ENCODE peak calls at places on chromosomes 16 and 17, in five cellular contexts. D is Peyer's patch, L is hepatocyte, X is fibroblast of pulmonary artery, E is occipital lobe. J is an unnamed sample.

GRCh38 chr17:81956607-81957589 is 4.1 kb downstream of the NOTUM start:
- DNase-seq in D (no peak), L (no peak), X (no peak), E (no peak), J (no peak)

GRCh38 chr16:81703177-81704155 is 75.6 kb upstream of the PLCG2 start:
- DNase-seq in D (peak), L (peak), X (peak), E (no peak), J (peak)

GRCh38 chr16:31129568-31130335 is 5.8 kb downstream of the PRSS8 start:
- DNase-seq in D (no peak), L (peak), X (no peak), E (no peak), J (no peak)

GRCh38 chr17:45410144-45411091 is 22.3 kb downstream of the ARHGAP27 start:
- DNase-seq in D (peak), L (no peak), X (no peak), E (no peak), J (no peak)

GRCh38 chr17:56230660-56231059 is 77.4 kb downstream of the ANKFN1 start:
- DNase-seq in D (no peak), L (peak), X (peak), E (no peak), J (no peak)

GRCh38 chr16:14050297-14051027 is 20.7 kb upstream of the MRTFB start:
- DNase-seq in D (no peak), L (peak), X (peak), E (no peak), J (no peak)

GRCh38 chr17:20095366-20096080 is 86.4 kb downstream of the SPECC1 start:
- DNase-seq in D (no peak), L (peak), X (peak), E (peak), J (peak)

GRCh38 chr16:84740596-84741071 is 40.8 kb downstream of the USP10 start:
- DNase-seq in D (no peak), L (no peak), X (no peak), E (no peak), J (no peak)

GRCh38 chr16:85017603-85018002 is 6.3 kb upstream of the ZDHHC7 start:
- DNase-seq in D (no peak), L (no peak), X (no peak), E (no peak), J (no peak)

GRCh38 chr16:68452176-68452575 is 3.9 kb upstream of the SMPD3 start:
- DNase-seq in D (no peak), L (no peak), X (no peak), E (no peak), J (no peak)

GRCh38 chr16:86575754-86576557 is 2.4 kb upstream of the FOXL1 start:
- DNase-seq in D (peak), L (peak), X (peak), E (no peak), J (peak)

GRCh38 chr17:5705081-5705875 is 121.0 kb upstream of the NLRP1 start:
- DNase-seq in D (no peak), L (no peak), X (peak), E (no peak), J (peak)

GRCh38 chr17:71503710-71504471 is 616.9 kb upstream of the SOX9 start:
- DNase-seq in D (no peak), L (no peak), X (no peak), E (no peak), J (no peak)

GRCh38 chr16:47037396-47037745 is 63.9 kb upstream of the DNAJA2 start:
- DNase-seq in D (no peak), L (peak), X (peak), E (no peak), J (no peak)

GRCh38 chr17:8393470-8394231 is 4.0 kb downstream of the RNF222 start:
- DNase-seq in D (no peak), L (no peak), X (no peak), E (no peak), J (peak)

GRCh38 chr17:31561469-31562412 is 170.3 kb downstream of the RAB11FIP4 start:
- DNase-seq in D (no peak), L (peak), X (peak), E (no peak), J (peak)

GRCh38 chr17:19991252-19991885 is 13.7 kb upstream of the AKAP10 start:
- DNase-seq in D (no peak), L (no peak), X (no peak), E (no peak), J (no peak)

GRCh38 chr16:89669755-89670154 is 12.1 kb downstream of the SPATA33 start:
- DNase-seq in D (no peak), L (no peak), X (no peak), E (no peak), J (no peak)

GRCh38 chr16:55711959-55712876 is 56.4 kb downstream of the SLC6A2 start:
- DNase-seq in D (no peak), L (peak), X (peak), E (no peak), J (peak)

GRCh38 chr17:4305224-4305623 is 41.4 kb upstream of the ANKFY1 start:
- DNase-seq in D (no peak), L (no peak), X (no peak), E (no peak), J (no peak)

GRCh38 chr16:17470871-17471744 is at the start of gene XYLT1:
- DNase-seq in D (peak), L (peak), X (peak), E (peak), J (peak)

GRCh38 chr17:58577696-58578095 is 63.3 kb upstream of the MTMR4 start:
- DNase-seq in D (no peak), L (peak), X (peak), E (peak), J (peak)

GRCh38 chr16:47204736-47205499 is 61.2 kb upstream of the NETO2 start:
- DNase-seq in D (no peak), L (no peak), X (no peak), E (no peak), J (no peak)

GRCh38 chr17:38601539-38602351 is 4.0 kb downstream of the SRCIN1 start:
- DNase-seq in D (peak), L (peak), X (no peak), E (no peak), J (no peak)

GRCh38 chr17:39619786-39620101 is 7.0 kb upstream of the PPP1R1B start:
- DNase-seq in D (no peak), L (no peak), X (no peak), E (no peak), J (no peak)

GRCh38 chr17:68605914-68606313 is 4.7 kb upstream of the FAM20A start:
- DNase-seq in D (no peak), L (no peak), X (no peak), E (no peak), J (no peak)